ENCODE peak calls at places on chromosomes 6 and 20, in seven cellular contexts. O is HCT116, K is transverse colon, I is H1, C is breast epithelium, Z is A549, S is IMR-90. B is an unnamed sample.

GRCh38 chr6:146990821-146991798 is 213.1 kb upstream of the STXBP5 start:
- DNase-seq in I (no peak), O (peak; percentile 19), C (no peak), Z (peak; percentile 13), S (peak; percentile 82), K (no peak), B (no peak)

GRCh38 chr6:16596890-16597331 is 164.3 kb downstream of the ATXN1 start:
- DNase-seq in O (no peak), Z (no peak), S (no peak), C (no peak), I (no peak), K (no peak), B (no peak)

GRCh38 chr20:5734559-5735137 is 15.6 kb upstream of the SHLD1 start:
- DNase-seq in Z (no peak), C (no peak), S (peak; percentile 45), I (no peak), O (no peak), K (no peak), B (no peak)

GRCh38 chr6:7126759-7127158 is 19.0 kb downstream of the RREB1 start:
- DNase-seq in C (no peak), S (no peak), Z (no peak), K (no peak), I (no peak), O (no peak), B (no peak)

GRCh38 chr6:121560476-121560875 is 125.0 kb downstream of the GJA1 start:
- DNase-seq in I (no peak), O (no peak), S (no peak), Z (no peak), K (no peak), C (no peak), B (no peak)

GRCh38 chr6:30615958-30616810 is 859 bp downstream of the PPP1R10 start:
- DNase-seq in O (no peak), S (no peak), Z (no peak), K (no peak), I (no peak), C (no peak), B (no peak)

GRCh38 chr20:19673575-19673974 is 84.5 kb upstream of the RIN2 start:
- DNase-seq in Z (no peak), C (no peak), S (no peak), I (no peak), O (no peak), K (no peak), B (no peak)

GRCh38 chr6:138255443-138255842 is 37.2 kb upstream of the PBOV1 start:
- DNase-seq in I (no peak), O (no peak), S (no peak), C (no peak), Z (no peak), K (no peak), B (no peak)

GRCh38 chr6:52522655-52523054 is 54.2 kb downstream of the TRAM2 start:
- DNase-seq in K (no peak), S (peak; percentile 51), Z (no peak), C (no peak), I (no peak), O (no peak), B (no peak)

GRCh38 chr20:17875106-17875980 is 93.3 kb downstream of the SNX5 start:
- DNase-seq in K (peak; percentile 96), S (peak; percentile 55), Z (no peak), C (peak; percentile 91), O (no peak), I (no peak), B (no peak)
- H3K4me1 ChIP-seq in K (peaks cover 52% of the 10 kb centered on the region), S (peaks cover 22% of the 10 kb centered on the region), Z (peaks cover 29% of the 10 kb centered on the region), C (peaks cover 9% of the 10 kb centered on the region), O (peaks cover 32% of the 10 kb centered on the region), I (peaks cover 18% of the 10 kb centered on the region), B (peaks cover 40% of the 10 kb centered on the region)

GRCh38 chr20:38477747-38478146 is 5.1 kb downstream of the RALGAPB start:
- DNase-seq in C (no peak), O (no peak), I (no peak), K (no peak), Z (no peak), S (no peak), B (no peak)

GRCh38 chr20:38473353-38473795 is 731 bp downstream of the RALGAPB start:
- DNase-seq in K (no peak), Z (no peak), S (no peak), C (no peak), I (no peak), O (no peak), B (no peak)

GRCh38 chr20:38471245-38471644 is 1.4 kb upstream of the RALGAPB start:
- DNase-seq in I (no peak), K (no peak), Z (no peak), C (no peak), S (no peak), O (no peak), B (no peak)

GRCh38 chr20:38471987-38472512 is 593 bp upstream of the RALGAPB start:
- DNase-seq in K (no peak), O (no peak), Z (no peak), I (no peak), S (no peak), C (no peak), B (no peak)

DNA sequence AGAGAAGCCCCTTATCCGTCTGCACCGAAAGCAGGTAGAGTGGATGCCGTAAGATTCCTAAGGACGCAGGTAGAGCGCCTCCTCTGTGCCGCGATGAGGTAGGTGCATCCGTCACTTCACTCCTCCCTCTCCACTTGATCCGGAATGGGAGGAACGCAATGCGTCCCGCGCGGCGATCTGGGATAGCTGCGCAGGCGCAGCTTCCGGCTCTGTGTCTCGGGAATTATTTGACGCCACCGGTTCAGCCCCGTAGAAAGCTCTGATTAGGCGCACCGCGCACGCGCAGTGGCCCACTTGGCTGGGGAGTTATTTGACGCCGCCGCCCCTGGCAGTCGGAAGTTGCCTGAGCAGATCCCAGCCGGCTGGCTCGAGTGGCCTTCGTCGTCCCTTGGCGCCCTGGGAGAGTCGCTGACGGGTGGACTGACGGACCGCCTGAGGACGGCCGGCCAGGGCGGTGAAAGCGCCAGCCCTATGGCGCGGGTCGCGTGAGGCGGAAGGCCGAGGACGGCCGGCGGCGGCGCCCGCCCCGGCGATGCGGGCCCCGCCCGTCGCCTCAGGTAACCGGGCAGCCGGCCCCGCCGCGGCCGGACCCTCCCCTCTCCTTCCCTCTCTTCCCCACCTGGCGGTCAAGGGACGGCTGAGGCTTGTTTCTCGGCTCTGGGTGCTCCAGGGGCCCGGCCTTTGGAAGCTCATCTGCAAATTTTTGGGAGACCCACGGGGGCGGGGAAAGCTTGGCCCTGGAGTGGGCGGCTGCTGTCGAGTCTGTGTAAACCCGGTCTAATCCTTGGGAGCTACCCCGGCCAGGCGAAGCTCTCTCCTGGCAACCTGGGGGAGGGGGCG is at the start of gene RALGAPB:
- DNase-seq in I (peak; percentile 99), O (peak; percentile 98), K (peak; percentile 99), C (peak; percentile 99), Z (peak; percentile 96), S (peak; percentile 96), B (peak; percentile 99)
- TF ChIP-seq POLR2A in I (peak; percentile 59), O (peak; percentile 86), K (peak; percentile 87), C (peak; percentile 56), Z (peak; percentile 52), S (peak; percentile 66), B (no peak)

DNA sequence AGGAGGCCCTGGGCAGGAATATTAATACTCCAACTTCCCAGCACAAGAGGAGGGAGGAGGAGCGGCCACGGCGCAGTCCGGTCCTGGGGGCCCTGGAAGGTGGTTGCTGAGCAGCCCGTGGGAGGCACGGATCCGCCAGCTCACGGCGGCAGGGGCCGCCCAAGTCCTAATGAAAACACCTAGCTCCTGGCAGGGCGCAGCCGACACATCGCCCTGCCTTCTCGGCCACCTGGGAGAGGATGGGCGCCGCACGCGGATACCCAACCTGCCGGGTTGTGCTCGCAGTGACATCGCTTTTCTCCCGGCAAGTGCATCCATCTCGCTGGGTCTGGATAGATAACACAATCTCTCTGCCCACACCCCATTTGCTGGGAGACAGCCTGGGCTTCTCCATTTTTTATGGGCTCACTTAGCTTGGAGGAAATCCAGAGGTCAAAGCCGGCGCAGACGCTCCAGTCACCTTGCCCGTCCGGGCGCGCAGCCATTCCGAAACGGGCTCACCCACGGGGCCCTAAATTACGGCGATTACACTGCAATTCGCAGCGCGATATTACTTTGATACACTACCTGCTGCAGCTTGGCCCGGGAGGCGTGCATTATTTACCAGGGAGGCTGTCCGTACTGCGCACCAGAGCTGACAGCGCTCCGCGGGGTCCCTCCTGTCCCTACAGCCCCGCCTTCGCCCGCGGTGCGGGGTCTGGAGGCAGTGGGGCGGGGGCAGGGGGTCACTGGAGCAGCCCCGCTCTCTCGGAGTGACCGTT is 36.2 kb upstream of the CCDC167 start:
- DNase-seq in Z (no peak), O (no peak), I (peak; percentile 77), C (no peak), S (no peak), K (no peak), B (no peak)
- TF ChIP-seq CTCF in Z (no peak), O (no peak), I (peak; percentile 17), C (no peak), S (peak; percentile 1), K (no peak), B (no peak)

GRCh38 chr6:44056392-44057237 is 70.6 kb downstream of the MRPL14 start:
- DNase-seq in I (no peak), S (peak; percentile 90), Z (no peak), K (peak; percentile 35), C (no peak), O (no peak), B (peak; percentile 83)
- H3K4me1 ChIP-seq in I (no peaks in the 10 kb centered on the region), S (peaks cover 64% of the 10 kb centered on the region), Z (peaks cover 83% of the 10 kb centered on the region), K (peaks cover 20% of the 10 kb centered on the region), C (peaks cover 13% of the 10 kb centered on the region), O (peaks cover 57% of the 10 kb centered on the region), B (peaks cover 11% of the 10 kb centered on the region)

GRCh38 chr6:163356743-163357142 is 57.8 kb upstream of the QKI start:
- DNase-seq in S (no peak), C (no peak), Z (no peak), O (no peak), K (no peak), I (no peak), B (no peak)

GRCh38 chr6:163355471-163355991 is 59.0 kb upstream of the QKI start:
- DNase-seq in Z (no peak), S (peak; percentile 67), K (no peak), O (no peak), I (no peak), C (no peak), B (peak; percentile 83)

GRCh38 chr6:163354085-163354484 is 60.4 kb upstream of the QKI start:
- DNase-seq in C (no peak), S (peak; percentile 21), Z (no peak), K (no peak), O (no peak), I (no peak), B (peak; percentile 44)

GRCh38 chr6:163354779-163355431 is 59.6 kb upstream of the QKI start:
- DNase-seq in C (no peak), O (no peak), Z (no peak), K (no peak), I (no peak), S (peak; percentile 28), B (peak; percentile 82)

DNA sequence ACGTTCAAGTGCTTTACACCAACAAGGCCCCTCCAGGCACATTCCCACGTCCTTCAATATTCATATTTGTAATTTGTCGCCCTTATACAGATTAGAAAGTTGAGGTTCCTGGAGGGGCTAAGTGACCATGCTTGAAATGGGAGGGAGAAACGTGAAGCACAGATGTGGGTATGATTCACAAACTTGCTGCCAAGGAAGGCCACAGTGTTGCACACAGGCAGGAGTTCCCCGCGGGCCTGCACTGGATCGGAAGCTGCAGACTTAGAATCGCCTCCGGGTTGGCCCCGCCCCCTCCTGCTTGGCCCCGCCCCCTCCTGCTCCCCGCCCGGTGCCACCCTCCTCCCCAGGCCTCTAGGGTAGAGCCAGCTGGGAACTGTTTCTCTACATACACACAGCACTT is 58.2 kb upstream of the QKI start:
- DNase-seq in S (peak; percentile 71), O (no peak), Z (no peak), I (no peak), C (no peak), K (no peak), B (peak; percentile 58)
- TF ChIP-seq POLR2A in S (no peak), O (no peak), Z (no peak), I (no peak), C (no peak), K (no peak), B (no peak)

GRCh38 chr6:166862287-166862977 is 93.9 kb downstream of the RNASET2 start:
- DNase-seq in C (no peak), I (peak; percentile 81), O (no peak), Z (peak; percentile 5), S (no peak), K (no peak), B (no peak)
- TF ChIP-seq CTCF in C (no peak), I (peak; percentile 15), O (no peak), Z (no peak), S (no peak), K (no peak), B (no peak)